ENCODE peak calls at places on chromosomes 7 and 10, in ten cellular contexts. C, P, O, Z, F, W, J, V, K and Y are unnamed samples. For H3K4me1, the result is how much of the 10 kb centered on the place peaks cover.

GRCh38 chr7:157309990-157310668 is 26.7 kb upstream of the DNAJB6 start:
- DNase-seq in O (peak), V (no peak), C (no peak), P (no peak), F (no peak), K (peak), W (peak), J (no peak), Z (no peak), Y (no peak)

GRCh38 chr7:84669177-84669732 is 474.7 kb upstream of the SEMA3A start:
- DNase-seq in K (no peak), F (no peak), W (no peak), O (no peak), P (no peak), J (no peak), V (no peak), C (no peak), Z (no peak), Y (no peak)

GRCh38 chr7:12731775-12732174 is 44.3 kb downstream of the ARL4A start:
- DNase-seq in V (no peak), Z (no peak), O (no peak), J (no peak), K (no peak), C (no peak), P (no peak), W (no peak), F (no peak), Y (no peak)

GRCh38 chr7:24764972-24765744 is 7.9 kb upstream of the GSDME start:
- DNase-seq in K (no peak), P (no peak), W (no peak), Z (no peak), O (no peak), C (no peak), F (no peak), J (no peak), V (no peak), Y (no peak)

GRCh38 chr10:12748186-12748585 is 253.3 kb downstream of the CCDC3 start:
- DNase-seq in V (no peak), F (no peak), O (no peak), C (no peak), K (no peak), J (no peak), P (no peak), Z (no peak), W (peak), Y (no peak)

GRCh38 chr10:6579904-6580278 is at the start of gene PRKCQ:
- DNase-seq in P (peak), J (no peak), O (no peak), Z (peak), F (peak), C (no peak), K (peak), V (peak), W (peak), Y (peak)

GRCh38 chr10:120949511-120950102 is 98.4 kb downstream of the WDR11 start:
- DNase-seq in P (no peak), J (no peak), Z (no peak), F (no peak), V (no peak), O (no peak), W (peak), K (peak), C (no peak), Y (no peak)

GRCh38 chr7:28180364-28181147 is at the start of gene JAZF1:
- DNase-seq in C (peak), O (peak), W (peak), Z (peak), P (peak), F (peak), K (peak), V (peak), J (peak), Y (peak)

GRCh38 chr10:79266543-79267312 is 80.5 kb upstream of the PPIF start:
- DNase-seq in J (peak), W (peak), V (peak), F (peak), K (no peak), C (no peak), O (peak), P (peak), Z (peak), Y (peak)

GRCh38 chr7:157122800-157123495 is 15.8 kb upstream of the UBE3C start:
- DNase-seq in Z (no peak), W (no peak), K (no peak), O (no peak), V (no peak), C (no peak), F (no peak), P (no peak), J (peak), Y (no peak)

GRCh38 chr7:23938937-23939552 is 229.0 kb downstream of the STK31 start:
- DNase-seq in W (peak), Z (no peak), C (no peak), V (peak), O (peak), P (peak), J (peak), F (peak), K (peak), Y (no peak)

GRCh38 chr10:36880898-36881297 is 244.5 kb upstream of the ANKRD30A start:
- DNase-seq in P (no peak), J (no peak), Z (no peak), W (peak), O (peak), F (no peak), K (no peak), V (no peak), C (no peak), Y (no peak)

GRCh38 chr7:134179321-134179720 is 52.2 kb downstream of the LRGUK start:
- DNase-seq in F (no peak), J (no peak), O (no peak), W (no peak), K (no peak), P (no peak), C (no peak), V (no peak), Z (no peak), Y (no peak)

GRCh38 chr7:40234046-40234445 is 99.2 kb downstream of the SUGCT start:
- DNase-seq in V (peak), C (no peak), F (no peak), K (no peak), P (peak), O (no peak), J (peak), Z (no peak), W (no peak), Y (peak)

GRCh38 chr10:77165445-77166316 is 471.9 kb downstream of the KCNMA1 start:
- DNase-seq in F (peak), V (peak), K (peak), C (no peak), O (peak), Z (no peak), J (peak), W (peak), P (peak), Y (no peak)

GRCh38 chr10:77168161-77168560 is 469.4 kb downstream of the KCNMA1 start:
- DNase-seq in W (no peak), F (no peak), J (no peak), V (peak), P (no peak), C (no peak), K (no peak), Z (no peak), O (peak), Y (no peak)

GRCh38 chr10:77163670-77164348 is 473.8 kb downstream of the KCNMA1 start:
- DNase-seq in J (no peak), O (peak), V (peak), F (no peak), K (no peak), C (no peak), Z (no peak), W (peak), P (peak), Y (no peak)

GRCh38 chr10:77162697-77163096 is 474.9 kb downstream of the KCNMA1 start:
- DNase-seq in Z (no peak), V (no peak), F (no peak), P (no peak), C (no peak), W (peak), J (no peak), O (peak), K (no peak), Y (no peak)

GRCh38 chr10:77164616-77165311 is 472.8 kb downstream of the KCNMA1 start:
- DNase-seq in Z (no peak), O (peak), J (no peak), V (no peak), F (no peak), W (peak), K (no peak), P (no peak), C (no peak), Y (no peak)
- TF ChIP-seq CTCF in Z (no peak), O (no peak), J (no peak), V (no peak), F (no peak), W (no peak), K (no peak), P (no peak), C (no peak), Y (no peak)

GRCh38 chr10:132419631-132420468 is 22.9 kb downstream of the PWWP2B start:
- DNase-seq in V (no peak), P (no peak), K (peak), W (no peak), C (no peak), Z (no peak), J (peak), F (no peak), O (no peak), Y (peak)
- H3K4me1 ChIP-seq in V (under half), P (half or more), K (under half), W (under half), C (half or more), Z (half or more), J (half or more), F (under half), O (under half), Y (half or more)

GRCh38 chr7:818031-818699 is 14.1 kb upstream of the SUN1 start:
- DNase-seq in K (no peak), J (no peak), C (no peak), F (no peak), V (no peak), P (no peak), O (peak), W (peak), Z (no peak), Y (peak)
- TF ChIP-seq CTCF in K (peak), J (no peak), C (peak), F (peak), V (peak), P (peak), O (peak), W (peak), Z (peak), Y (peak)

GRCh38 chr7:117654780-117655179 is 175.0 kb downstream of the CFTR start:
- DNase-seq in K (no peak), O (no peak), P (no peak), Z (no peak), V (no peak), J (no peak), F (no peak), W (no peak), C (no peak), Y (no peak)
- H3K4me1 ChIP-seq in K (under half), O (under half), P (under half), Z (under half), V (under half), J (under half), F (under half), W (under half), C (under half), Y (under half)

GRCh38 chr7:139043823-139044812 is 8.3 kb upstream of the ZC3HAV1L start:
- DNase-seq in Z (peak), J (peak), C (no peak), P (peak), V (peak), F (no peak), K (no peak), W (no peak), O (no peak), Y (no peak)
- TF ChIP-seq CTCF in Z (no peak), J (no peak), C (no peak), P (no peak), V (no peak), F (no peak), K (no peak), W (no peak), O (no peak), Y (no peak)

GRCh38 chr7:44883961-44884360 is 1.4 kb downstream of the PURB start:
- DNase-seq in Z (no peak), W (no peak), F (no peak), V (no peak), C (no peak), K (no peak), O (no peak), P (no peak), J (no peak), Y (no peak)

GRCh38 chr7:44881066-44881600 is 4.2 kb downstream of the PURB start:
- DNase-seq in J (no peak), W (no peak), K (no peak), F (no peak), Z (no peak), C (no peak), V (no peak), P (no peak), O (no peak), Y (no peak)

GRCh38 chr7:44881610-44882009 is 3.7 kb downstream of the PURB start:
- DNase-seq in P (no peak), Z (no peak), K (no peak), F (no peak), C (no peak), V (no peak), J (no peak), W (peak), O (peak), Y (no peak)

GRCh38 chr7:44884553-44885393 is 557 bp downstream of the PURB start:
- DNase-seq in C (no peak), O (peak), Z (peak), J (peak), W (peak), V (peak), P (peak), F (peak), K (peak), Y (peak)

GRCh38 chr7:44882899-44883298 is 2.4 kb downstream of the PURB start:
- DNase-seq in J (no peak), P (no peak), K (no peak), V (no peak), W (peak), Z (no peak), F (no peak), C (no peak), O (peak), Y (no peak)
- H3K4me1 ChIP-seq in J (under half), P (half or more), K (under half), V (under half), W (under half), Z (half or more), F (under half), C (half or more), O (half or more), Y (under half)

DNA sequence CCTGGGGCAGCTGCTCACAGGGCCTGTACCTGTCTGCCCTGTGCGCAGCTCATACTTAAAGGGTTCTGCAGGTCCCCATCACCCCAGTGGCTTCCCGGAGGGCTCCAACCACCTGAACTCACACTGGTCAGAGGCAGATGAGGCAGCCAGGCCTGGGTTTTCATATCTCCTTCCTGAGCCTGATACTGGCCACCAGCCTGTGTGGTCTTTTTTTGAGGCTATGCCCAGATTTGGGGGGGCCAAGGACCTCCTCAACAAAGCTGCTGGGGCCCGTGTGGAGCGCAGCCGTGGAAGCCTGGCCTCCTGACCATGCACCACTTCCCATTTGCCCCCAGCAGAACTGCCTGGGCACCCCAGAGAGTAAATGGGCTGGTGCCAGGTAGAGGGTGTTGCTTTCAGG is 25.7 kb downstream of the PNLIPRP2 start:
- DNase-seq in W (no peak), V (no peak), J (no peak), C (no peak), F (no peak), O (no peak), P (no peak), K (peak), Z (no peak), Y (no peak)
- TF ChIP-seq CTCF in W (no peak), V (no peak), J (no peak), C (no peak), F (no peak), O (no peak), P (no peak), K (no peak), Z (no peak), Y (no peak)

GRCh38 chr7:109545686-109546085 is 976.0 kb downstream of the DNAJB9 start:
- DNase-seq in F (no peak), W (no peak), P (no peak), V (no peak), J (no peak), C (no peak), O (no peak), K (no peak), Z (no peak), Y (no peak)
- H3K4me1 ChIP-seq in F (under half), W (under half), P (under half), V (under half), J (under half), C (under half), O (under half), K (under half), Z (under half), Y (under half)

GRCh38 chr10:113965683-113966082 is 78.0 kb upstream of the ADRB1 start:
- DNase-seq in K (no peak), J (no peak), F (no peak), O (no peak), V (no peak), P (no peak), C (no peak), W (no peak), Z (no peak), Y (no peak)

GRCh38 chr10:113967096-113967495 is 76.6 kb upstream of the ADRB1 start:
- DNase-seq in V (no peak), F (no peak), O (no peak), K (no peak), W (no peak), J (no peak), P (no peak), C (no peak), Z (no peak), Y (no peak)

GRCh38 chr10:113977174-113977573 is 66.5 kb upstream of the ADRB1 start:
- DNase-seq in Z (no peak), F (no peak), P (no peak), O (no peak), J (no peak), K (no peak), W (no peak), V (no peak), C (no peak), Y (no peak)

GRCh38 chr10:113970641-113971040 is 73.0 kb upstream of the ADRB1 start:
- DNase-seq in F (no peak), Z (no peak), J (no peak), O (no peak), K (no peak), V (no peak), C (no peak), W (no peak), P (no peak), Y (no peak)

DNA sequence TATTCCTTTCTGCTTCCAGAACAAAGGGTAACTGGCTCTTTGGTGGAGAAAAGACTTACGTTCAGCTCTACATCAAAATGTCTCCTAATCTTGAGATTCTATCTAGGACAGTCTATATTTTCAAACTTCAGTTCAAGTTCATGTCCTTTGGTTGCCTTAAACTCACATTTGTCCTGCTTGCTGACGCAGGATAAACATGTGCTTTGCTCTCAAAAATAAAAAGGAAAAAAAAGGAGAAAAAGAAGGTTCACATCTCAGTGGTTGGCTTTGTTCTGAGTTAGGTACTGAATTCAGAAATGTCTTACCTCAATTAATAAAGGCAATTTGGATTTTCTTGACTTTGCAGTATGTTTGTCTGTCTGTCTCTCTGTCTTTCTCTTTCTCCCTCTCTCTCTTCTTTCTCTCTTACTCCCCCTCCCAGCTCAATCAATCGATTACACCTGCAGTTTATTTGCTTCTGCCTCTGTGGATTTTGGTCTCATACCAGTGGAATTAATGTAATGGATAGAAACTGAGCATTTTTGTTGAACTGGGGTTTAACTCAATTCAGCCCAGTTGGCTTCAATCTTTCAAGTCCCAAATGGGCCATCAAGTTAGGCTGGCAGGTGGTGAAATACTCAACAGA is 72.2 kb upstream of the ADRB1 start:
- DNase-seq in K (no peak), P (no peak), O (no peak), V (no peak), Z (no peak), C (no peak), F (no peak), J (no peak), W (no peak), Y (no peak)
- TF ChIP-seq CTCF in K (no peak), P (no peak), O (no peak), V (no peak), Z (no peak), C (no peak), F (no peak), J (no peak), W (no peak), Y (no peak)

GRCh38 chr10:43402176-43402575 is 6.8 kb downstream of the HNRNPF start:
- DNase-seq in J (no peak), W (no peak), V (no peak), C (no peak), F (no peak), O (no peak), P (no peak), Z (no peak), K (no peak), Y (no peak)

GRCh38 chr10:43403911-43404674 is 4.9 kb downstream of the HNRNPF start:
- DNase-seq in V (no peak), W (no peak), P (no peak), K (no peak), O (peak), Z (no peak), C (no peak), F (no peak), J (no peak), Y (no peak)

GRCh38 chr10:43404675-43405221 is 4.2 kb downstream of the HNRNPF start:
- DNase-seq in Z (no peak), J (no peak), P (no peak), K (no peak), C (no peak), V (no peak), O (no peak), W (no peak), F (no peak), Y (no peak)

GRCh38 chr10:43401627-43402026 is 7.4 kb downstream of the HNRNPF start:
- DNase-seq in P (no peak), Z (no peak), C (no peak), K (peak), W (no peak), F (no peak), J (no peak), O (no peak), V (no peak), Y (no peak)

DNA sequence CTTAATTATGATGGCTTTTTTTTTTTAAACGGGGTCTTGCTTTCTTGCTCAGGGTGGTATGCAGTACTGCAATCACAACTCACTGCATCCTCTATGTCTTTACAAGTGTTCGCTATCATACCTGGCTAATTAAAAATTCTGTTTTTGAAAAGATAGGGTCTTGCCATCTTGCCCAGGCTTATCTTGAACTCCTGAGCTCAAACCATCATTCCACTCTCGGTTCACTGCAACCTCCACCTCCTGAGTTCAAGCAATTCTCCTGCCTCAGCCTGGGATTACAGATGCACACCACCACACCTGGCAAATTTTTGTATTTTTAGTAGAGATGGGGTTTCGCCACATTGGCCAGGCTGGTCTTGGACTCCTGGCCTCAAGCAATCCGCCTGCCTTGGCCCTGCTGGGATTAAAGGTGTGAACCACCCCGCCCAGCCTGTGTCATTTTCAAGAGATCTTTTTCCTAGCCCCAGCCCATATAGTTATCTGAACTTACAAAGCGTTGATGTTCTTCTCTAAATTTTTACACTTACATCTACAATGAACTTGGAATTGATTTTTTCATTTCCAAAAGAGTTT is 6.0 kb downstream of the HNRNPF start:
- DNase-seq in P (peak), K (no peak), C (no peak), J (no peak), V (peak), O (no peak), Z (no peak), W (no peak), F (no peak), Y (no peak)
- H3K4me1 ChIP-seq in P (half or more), K (under half), C (half or more), J (half or more), V (under half), O (half or more), Z (half or more), W (under half), F (under half), Y (under half)